ENCODE peak calls at places on chromosomes 7 and 10, in five cellular contexts. O, J, E, Q and I are unnamed samples.

GRCh38 chr7:98286093-98286525 is 4.6 kb downstream of the BRI3 start:
- DNase-seq in O (peak; percentile 72), J (peak; percentile 68), E (no peak), Q (peak; percentile 43), I (peak; percentile 74)

GRCh38 chr10:99487125-99487524 is 45.6 kb upstream of the NKX2-3 start:
- DNase-seq in O (no peak), J (no peak), E (no peak), Q (no peak), I (no peak)

GRCh38 chr10:87694011-87694794 is 34.5 kb downstream of the PAPSS2 start:
- DNase-seq in O (no peak), J (no peak), E (no peak), Q (no peak), I (no peak)

GRCh38 chr10:118982366-118982765 is 47.1 kb upstream of the NANOS1 start:
- DNase-seq in O (no peak), J (no peak), E (no peak), Q (no peak), I (no peak)

GRCh38 chr10:5775705-5776104 is 37.5 kb downstream of the GDI2 start:
- DNase-seq in O (no peak), J (no peak), E (no peak), Q (no peak), I (peak; percentile 77)

GRCh38 chr10:29731760-29732159 is 97.0 kb upstream of the SVIL start:
- DNase-seq in O (no peak), J (no peak), E (no peak), Q (no peak), I (no peak)

GRCh38 chr10:119140603-119141245 is 24.8 kb downstream of the SFXN4 start:
- DNase-seq in O (no peak), J (no peak), E (no peak), Q (peak; percentile 44), I (no peak)

GRCh38 chr7:6691609-6692106 is 15.1 kb downstream of the ZNF12 start:
- DNase-seq in O (no peak), J (no peak), E (no peak), Q (no peak), I (no peak)

GRCh38 chr10:125698599-125698998 is 15.6 kb upstream of the TEX36 start:
- DNase-seq in O (no peak), J (no peak), E (no peak), Q (no peak), I (no peak)

GRCh38 chr7:139674752-139675126 is 103.1 kb downstream of the HIPK2 start:
- DNase-seq in O (no peak), J (no peak), E (no peak), Q (no peak), I (no peak)

GRCh38 chr7:134460000-134460399 is 1.1 kb upstream of the AKR1B1 start:
- DNase-seq in O (no peak), J (no peak), E (no peak), Q (no peak), I (no peak)
- H3K4me1 ChIP-seq in O (no peaks in the 10 kb centered on the region), J (peaks cover 16% of the 10 kb centered on the region), E (peaks cover 9% of the 10 kb centered on the region), Q (peaks cover 3% of the 10 kb centered on the region), I (no peaks in the 10 kb centered on the region)

GRCh38 chr7:5396999-5397656 is 26.5 kb downstream of the TNRC18 start:
- DNase-seq in O (peak; percentile 89), J (peak; percentile 86), E (peak; percentile 77), Q (peak; percentile 53), I (peak; percentile 87)
- TF ChIP-seq POLR2A in O (no peak), J (no peak), E (peak; percentile 82), Q (no peak), I (peak; percentile 53)

GRCh38 chr10:95312264-95312663 is 21.5 kb upstream of the PDLIM1 start:
- DNase-seq in O (no peak), J (no peak), E (no peak), Q (no peak), I (no peak)

GRCh38 chr10:95315509-95315908 is 24.7 kb upstream of the PDLIM1 start:
- DNase-seq in O (no peak), J (no peak), E (no peak), Q (no peak), I (no peak)

GRCh38 chr10:95312986-95313495 is 22.2 kb upstream of the PDLIM1 start:
- DNase-seq in O (no peak), J (no peak), E (no peak), Q (no peak), I (no peak)

GRCh38 chr10:95309958-95310357 is 19.2 kb upstream of the PDLIM1 start:
- DNase-seq in O (no peak), J (no peak), E (no peak), Q (no peak), I (no peak)

GRCh38 chr10:95314519-95314918 is 23.7 kb upstream of the PDLIM1 start:
- DNase-seq in O (no peak), J (no peak), E (no peak), Q (no peak), I (no peak)
- H3K4me1 ChIP-seq in O (no peaks in the 10 kb centered on the region), J (peaks cover 2% of the 10 kb centered on the region), E (peaks cover 12% of the 10 kb centered on the region), Q (no peaks in the 10 kb centered on the region), I (no peaks in the 10 kb centered on the region)

GRCh38 chr10:60303778-60304177 is 85.9 kb downstream of the ANK3 start:
- DNase-seq in O (no peak), J (no peak), E (no peak), Q (no peak), I (no peak)
- TF ChIP-seq POLR2A in O (no peak), J (no peak), E (no peak), Q (no peak), I (no peak)

DNA sequence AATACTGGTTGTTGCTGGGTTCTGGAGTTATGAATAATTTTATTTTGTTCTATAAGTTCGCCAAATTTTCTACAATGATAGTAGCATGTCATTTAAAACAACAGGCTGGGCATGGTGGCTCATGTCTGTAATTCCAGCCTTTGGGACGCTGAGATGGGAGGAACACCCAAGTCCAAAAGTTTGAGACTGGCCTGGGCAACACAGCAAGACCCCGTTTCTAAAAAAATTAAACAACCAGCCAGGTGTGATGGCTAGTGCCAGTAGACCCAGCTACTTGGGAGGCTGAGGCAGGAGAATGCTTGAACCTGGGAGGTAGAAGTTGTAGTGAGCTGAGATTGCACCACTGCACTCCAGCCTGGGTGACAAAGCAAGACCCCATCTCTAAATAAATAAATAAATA is 347.7 kb downstream of the PARD3 start:
- DNase-seq in O (no peak), J (no peak), E (no peak), Q (no peak), I (no peak)
- H3K4me1 ChIP-seq in O (no peaks in the 10 kb centered on the region), J (peaks cover 4% of the 10 kb centered on the region), E (no peaks in the 10 kb centered on the region), Q (no peaks in the 10 kb centered on the region), I (no peaks in the 10 kb centered on the region)

DNA sequence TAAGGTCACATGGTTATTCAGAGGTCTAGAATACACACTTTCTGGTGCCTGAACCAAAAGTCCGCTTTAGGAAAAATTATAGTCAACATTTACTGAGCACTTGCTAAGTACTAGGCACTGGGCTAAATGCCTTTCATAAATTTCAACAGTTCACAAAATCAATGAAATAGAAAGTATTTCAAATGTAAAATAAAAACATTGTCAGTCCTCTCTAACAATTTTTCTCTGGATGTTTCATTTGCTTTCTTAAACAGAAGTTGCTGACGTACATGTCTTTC is 61.7 kb downstream of the HHEX start:
- DNase-seq in O (no peak), J (no peak), E (no peak), Q (no peak), I (no peak)
- TF ChIP-seq POLR2A in O (no peak), J (no peak), E (no peak), Q (no peak), I (no peak)

GRCh38 chr7:12715372-12716133 is 28.1 kb downstream of the ARL4A start:
- DNase-seq in O (no peak), J (peak; percentile 77), E (no peak), Q (peak; percentile 29), I (peak; percentile 73)

GRCh38 chr7:12719141-12719919 is 31.9 kb downstream of the ARL4A start:
- DNase-seq in O (no peak), J (no peak), E (no peak), Q (no peak), I (no peak)

GRCh38 chr7:12716134-12716667 is 28.8 kb downstream of the ARL4A start:
- DNase-seq in O (no peak), J (no peak), E (no peak), Q (no peak), I (no peak)

GRCh38 chr7:12714436-12714737 is 27.0 kb downstream of the ARL4A start:
- DNase-seq in O (no peak), J (no peak), E (no peak), Q (no peak), I (no peak)

DNA sequence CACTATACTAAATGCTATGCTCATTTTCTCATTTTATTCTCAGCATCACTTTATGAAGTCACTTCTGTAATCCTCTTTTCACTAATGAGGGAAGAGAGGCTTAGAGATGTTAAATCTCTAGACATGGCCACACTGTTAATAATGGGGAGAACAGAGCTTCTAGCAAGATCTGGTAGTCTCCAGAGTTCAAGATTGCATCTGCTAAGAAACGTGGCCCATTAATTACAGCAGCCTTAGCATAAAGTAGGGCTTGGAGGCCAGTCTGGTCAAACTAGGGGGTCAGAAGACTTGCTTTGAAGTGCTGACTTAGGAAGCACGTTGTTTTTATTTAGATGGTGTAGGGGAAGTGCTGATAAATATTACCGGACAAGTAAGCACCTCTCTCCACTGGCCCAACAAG is 29.3 kb downstream of the ARL4A start:
- DNase-seq in O (no peak), J (no peak), E (no peak), Q (no peak), I (no peak)
- H3K4me1 ChIP-seq in O (peaks cover 12% of the 10 kb centered on the region), J (peaks cover 32% of the 10 kb centered on the region), E (no peaks in the 10 kb centered on the region), Q (peaks cover 6% of the 10 kb centered on the region), I (no peaks in the 10 kb centered on the region)

GRCh38 chr7:29230871-29231345 is 36.3 kb downstream of the CHN2 start:
- DNase-seq in O (no peak), J (no peak), E (no peak), Q (no peak), I (no peak)

GRCh38 chr7:29228289-29229011 is 33.9 kb downstream of the CHN2 start:
- DNase-seq in O (no peak), J (no peak), E (no peak), Q (no peak), I (peak; percentile 71)

GRCh38 chr7:29229946-29230345 is 35.4 kb downstream of the CHN2 start:
- DNase-seq in O (no peak), J (no peak), E (no peak), Q (no peak), I (no peak)

GRCh38 chr7:29231671-29232267 is 37.2 kb downstream of the CHN2 start:
- DNase-seq in O (no peak), J (no peak), E (no peak), Q (no peak), I (no peak)

GRCh38 chr7:29229056-29229455 is 34.5 kb downstream of the CHN2 start:
- DNase-seq in O (no peak), J (no peak), E (no peak), Q (no peak), I (no peak)
- TF ChIP-seq POLR2A in O (no peak), J (no peak), E (no peak), Q (no peak), I (no peak)